ENCODE peak calls at places on chromosomes 3 and 15, in four cellular contexts. C, L, M and G are unnamed samples. For H3K4me1, the result is how much of the 10 kb centered on the place peaks cover.

GRCh38 chr3:189638276-189639031 is 7.3 kb downstream of the TP63 start:
- DNase-seq in C (no peak), L (no peak), M (no peak), G (no peak)

GRCh38 chr15:73924258-73924921 is 1.9 kb upstream of the LOXL1 start:
- DNase-seq in C (no peak), L (no peak), M (peak), G (no peak)

GRCh38 chr3:112445839-112446238 is 53.4 kb downstream of the BTLA start:
- DNase-seq in C (no peak), L (no peak), M (no peak), G (no peak)

GRCh38 chr3:127690106-127690505 is 17.4 kb downstream of the ABTB1 start:
- DNase-seq in C (no peak), L (no peak), M (peak), G (no peak)

GRCh38 chr3:154464440-154465148 is 34.6 kb upstream of the GPR149 start:
- DNase-seq in C (no peak), L (no peak), M (no peak), G (no peak)

GRCh38 chr15:71440479-71441071 is 325.3 kb downstream of the THSD4 start:
- DNase-seq in C (no peak), L (no peak), M (no peak), G (no peak)

GRCh38 chr3:122977645-122978466 is 49.7 kb downstream of the SEMA5B start:
- DNase-seq in C (no peak), L (no peak), M (peak), G (peak)

GRCh38 chr3:79906106-79906505 is 138.3 kb upstream of the ROBO1 start:
- DNase-seq in C (no peak), L (no peak), M (no peak), G (no peak)

GRCh38 chr3:33096103-33096868 is 660 bp downstream of the GLB1 start:
- DNase-seq in C (peak), L (peak), M (peak), G (peak)

GRCh38 chr3:196989721-196990262 is 21.2 kb upstream of the PIGZ start:
- DNase-seq in C (no peak), L (no peak), M (no peak), G (no peak)

GRCh38 chr3:31833391-31834165 is 147.5 kb downstream of the OSBPL10 start:
- DNase-seq in C (no peak), L (no peak), M (no peak), G (no peak)

GRCh38 chr3:120741320-120741719 is 996 bp downstream of the RABL3 start:
- DNase-seq in C (no peak), L (no peak), M (no peak), G (no peak)

GRCh38 chr3:33115024-33115768 is 1.4 kb downstream of the CRTAP start:
- DNase-seq in C (peak), L (no peak), M (peak), G (peak)

GRCh38 chr15:95174880-95175279 is 943.5 kb downstream of the MCTP2 start:
- DNase-seq in C (no peak), L (no peak), M (no peak), G (no peak)

DNA sequence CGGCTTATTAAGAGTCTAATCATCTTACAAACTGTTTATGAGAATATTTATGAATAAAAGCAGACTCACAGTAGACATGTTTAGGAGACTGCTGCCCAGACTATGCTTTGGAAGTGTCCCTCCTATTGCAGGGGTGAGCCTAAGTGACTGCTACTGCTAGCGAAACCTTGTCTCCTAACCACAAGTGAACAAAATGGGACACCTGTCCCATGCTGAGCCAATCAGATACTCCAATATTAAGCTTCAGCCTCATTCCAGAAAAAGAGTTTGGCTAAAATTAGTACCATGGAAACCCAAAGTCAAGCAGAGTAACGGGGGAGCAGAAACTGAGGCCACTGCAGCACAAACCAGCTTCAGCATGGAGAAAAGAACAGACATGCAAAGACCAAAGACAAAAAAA is 4.6 kb downstream of the DENND6A start:
- DNase-seq in C (no peak), L (no peak), M (no peak), G (no peak)
- H3K4me1 ChIP-seq in C (under half), L (half or more), M (under half), G (under half)

GRCh38 chr3:71127463-71128243 is 455.9 kb downstream of the FOXP1 start:
- DNase-seq in C (no peak), L (peak), M (no peak), G (no peak)
- H3K4me1 ChIP-seq in C (under half), L (half or more), M (under half), G (half or more)

DNA sequence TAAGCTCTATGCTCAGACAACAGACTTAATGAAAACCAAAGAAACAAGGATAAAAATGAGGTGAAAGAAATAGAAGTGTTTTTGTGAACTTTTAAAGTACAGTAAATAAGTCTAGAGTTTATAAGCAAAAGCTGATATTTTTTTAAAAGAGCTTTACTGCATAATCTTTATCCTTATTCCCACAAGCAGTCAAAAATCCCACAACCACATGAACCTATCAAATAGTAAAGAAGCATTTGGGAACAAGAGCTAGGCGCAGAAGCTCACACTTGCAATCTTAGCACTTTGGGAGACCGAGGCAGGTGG is 103.8 kb upstream of the TJP1 start:
- DNase-seq in C (no peak), L (no peak), M (no peak), G (no peak)
- H3K4me1 ChIP-seq in C (under half), L (under half), M (under half), G (under half)

GRCh38 chr15:77484994-77485393 is 64.3 kb downstream of the HMG20A start:
- DNase-seq in C (no peak), L (no peak), M (no peak), G (no peak)

GRCh38 chr15:77481670-77482069 is 61.0 kb downstream of the HMG20A start:
- DNase-seq in C (no peak), L (no peak), M (no peak), G (no peak)

GRCh38 chr15:77480859-77481258 is 60.2 kb downstream of the HMG20A start:
- DNase-seq in C (no peak), L (no peak), M (no peak), G (no peak)

GRCh38 chr15:77483426-77483825 is 62.7 kb downstream of the HMG20A start:
- DNase-seq in C (no peak), L (no peak), M (no peak), G (no peak)

DNA sequence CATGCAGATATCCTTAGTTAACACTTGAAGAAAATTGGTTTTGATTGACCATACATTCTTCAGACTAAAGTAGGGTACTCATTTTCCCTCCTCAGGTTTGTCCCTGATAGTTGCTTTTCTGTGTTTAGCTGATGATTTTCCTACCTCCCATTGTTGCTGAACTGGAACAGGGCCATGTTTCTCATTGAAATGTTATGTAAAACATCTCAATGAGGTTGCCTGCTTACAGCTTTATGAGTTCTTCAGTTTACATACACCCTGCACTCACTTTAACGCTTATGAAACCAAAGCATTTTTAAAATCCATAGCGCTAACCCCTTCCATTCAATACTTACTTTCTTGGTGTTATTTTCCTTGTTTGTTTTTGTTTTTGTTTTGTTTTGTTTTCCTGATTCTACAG is 61.9 kb downstream of the HMG20A start:
- DNase-seq in C (no peak), L (no peak), M (no peak), G (no peak)
- H3K4me1 ChIP-seq in C (under half), L (under half), M (under half), G (under half)

DNA sequence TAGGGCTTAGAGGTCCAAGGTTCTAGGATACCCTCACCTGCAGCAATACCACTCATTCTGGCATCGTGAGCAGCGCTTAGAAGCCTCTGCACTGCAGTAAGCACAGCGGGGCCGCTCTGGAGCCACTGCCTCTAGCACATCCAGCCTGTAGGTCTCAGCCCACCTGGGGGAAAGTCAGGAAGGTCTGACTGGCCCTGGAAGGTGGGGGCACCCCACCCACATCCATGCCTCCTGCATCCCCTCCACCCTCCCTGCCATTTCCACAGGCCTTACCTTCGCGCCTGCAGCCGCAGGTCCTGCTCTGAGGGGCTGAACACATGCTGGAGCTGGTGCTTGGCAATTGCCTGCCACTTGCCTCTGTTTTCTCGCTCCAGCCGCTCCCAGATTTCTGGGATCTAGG is 901 bp upstream of the RASSF1 start:
- DNase-seq in C (no peak), L (no peak), M (no peak), G (no peak)
- H3K4me1 ChIP-seq in C (under half), L (half or more), M (under half), G (under half)

GRCh38 chr3:71101581-71101980 is 481.9 kb downstream of the FOXP1 start:
- DNase-seq in C (no peak), L (no peak), M (no peak), G (no peak)

GRCh38 chr3:71104090-71104489 is 479.4 kb downstream of the FOXP1 start:
- DNase-seq in C (no peak), L (no peak), M (no peak), G (no peak)

GRCh38 chr3:71102111-71103039 is 481.2 kb downstream of the FOXP1 start:
- DNase-seq in C (no peak), L (no peak), M (no peak), G (no peak)

GRCh38 chr3:71103430-71103881 is 480.1 kb downstream of the FOXP1 start:
- DNase-seq in C (peak), L (no peak), M (peak), G (peak)

GRCh38 chr3:71104586-71104985 is 478.9 kb downstream of the FOXP1 start:
- DNase-seq in C (no peak), L (no peak), M (no peak), G (no peak)
- H3K4me1 ChIP-seq in C (under half), L (half or more), M (under half), G (half or more)